ENCODE peak calls at places on chromosomes 4 and X, in eight cellular contexts. One of them, this sample, is unnamed.

GRCh38 chrX:141936080-141936479 is 32.4 kb downstream of the MAGEC1 start:
- DNase-seq in psoas muscle: no peak
- DNase-seq in CD4-positive, CD25-positive, alpha-beta regulatory T cell: no peak
- DNase-seq in upper lobe of right lung: no peak
- DNase-seq in AG09309: no peak
- DNase-seq in mesenchymal stem cell: no peak
- DNase-seq in astrocyte of the spinal cord: peak
- DNase-seq in CD8-positive, alpha-beta T cell: no peak
- DNase-seq in this sample: no peak

GRCh38 chrX:49844622-49845021 is 15.5 kb downstream of the PAGE4 start:
- DNase-seq in CD4-positive, CD25-positive, alpha-beta regulatory T cell: no peak
- DNase-seq in CD8-positive, alpha-beta T cell: no peak
- DNase-seq in upper lobe of right lung: no peak
- DNase-seq in mesenchymal stem cell: no peak
- DNase-seq in psoas muscle: no peak
- DNase-seq in AG09309: no peak
- DNase-seq in astrocyte of the spinal cord: no peak
- DNase-seq in this sample: no peak

GRCh38 chr4:37447886-37448285 is 203.3 kb downstream of the NWD2 start:
- DNase-seq in CD4-positive, CD25-positive, alpha-beta regulatory T cell: no peak
- DNase-seq in AG09309: no peak
- DNase-seq in psoas muscle: no peak
- DNase-seq in CD8-positive, alpha-beta T cell: no peak
- DNase-seq in astrocyte of the spinal cord: no peak
- DNase-seq in upper lobe of right lung: no peak
- DNase-seq in mesenchymal stem cell: no peak
- DNase-seq in this sample: no peak

GRCh38 chrX:100650841-100651240 is 6.8 kb downstream of the SRPX2 start:
- DNase-seq in upper lobe of right lung: no peak
- DNase-seq in AG09309: no peak
- DNase-seq in astrocyte of the spinal cord: no peak
- DNase-seq in psoas muscle: no peak
- DNase-seq in CD4-positive, CD25-positive, alpha-beta regulatory T cell: no peak
- DNase-seq in mesenchymal stem cell: peak
- DNase-seq in CD8-positive, alpha-beta T cell: no peak
- DNase-seq in this sample: no peak

GRCh38 chrX:43224496-43224895 is 431.6 kb upstream of the MAOA start:
- DNase-seq in CD8-positive, alpha-beta T cell: no peak
- DNase-seq in astrocyte of the spinal cord: no peak
- DNase-seq in AG09309: no peak
- DNase-seq in CD4-positive, CD25-positive, alpha-beta regulatory T cell: no peak
- DNase-seq in psoas muscle: no peak
- DNase-seq in mesenchymal stem cell: no peak
- DNase-seq in upper lobe of right lung: no peak
- DNase-seq in this sample: no peak

GRCh38 chr4:178306565-178306964 is 864.3 kb upstream of the AGA start:
- DNase-seq in CD4-positive, CD25-positive, alpha-beta regulatory T cell: no peak
- DNase-seq in psoas muscle: no peak
- DNase-seq in upper lobe of right lung: no peak
- DNase-seq in CD8-positive, alpha-beta T cell: no peak
- DNase-seq in astrocyte of the spinal cord: peak
- DNase-seq in AG09309: no peak
- DNase-seq in mesenchymal stem cell: peak
- DNase-seq in this sample: no peak

GRCh38 chr4:138573246-138573645 is 331.1 kb upstream of the SLC7A11 start:
- DNase-seq in CD8-positive, alpha-beta T cell: no peak
- DNase-seq in mesenchymal stem cell: no peak
- DNase-seq in upper lobe of right lung: no peak
- DNase-seq in AG09309: no peak
- DNase-seq in CD4-positive, CD25-positive, alpha-beta regulatory T cell: no peak
- DNase-seq in psoas muscle: no peak
- DNase-seq in astrocyte of the spinal cord: no peak
- DNase-seq in this sample: no peak

GRCh38 chr4:140739971-140740370 is 16.2 kb downstream of the TBC1D9 start:
- DNase-seq in CD4-positive, CD25-positive, alpha-beta regulatory T cell: no peak
- DNase-seq in astrocyte of the spinal cord: no peak
- DNase-seq in mesenchymal stem cell: no peak
- DNase-seq in AG09309: no peak
- DNase-seq in CD8-positive, alpha-beta T cell: no peak
- DNase-seq in psoas muscle: no peak
- DNase-seq in upper lobe of right lung: no peak
- DNase-seq in this sample: no peak

GRCh38 chr4:40357738-40358137 is 22.6 kb downstream of the CHRNA9 start:
- DNase-seq in astrocyte of the spinal cord: no peak
- DNase-seq in CD8-positive, alpha-beta T cell: no peak
- DNase-seq in upper lobe of right lung: no peak
- DNase-seq in mesenchymal stem cell: no peak
- DNase-seq in AG09309: no peak
- DNase-seq in psoas muscle: no peak
- DNase-seq in CD4-positive, CD25-positive, alpha-beta regulatory T cell: no peak
- DNase-seq in this sample: no peak

GRCh38 chr4:15753786-15754185 is 24.3 kb upstream of the CD38 start:
- DNase-seq in astrocyte of the spinal cord: no peak
- DNase-seq in psoas muscle: peak
- DNase-seq in AG09309: no peak
- DNase-seq in mesenchymal stem cell: peak
- DNase-seq in CD8-positive, alpha-beta T cell: no peak
- DNase-seq in CD4-positive, CD25-positive, alpha-beta regulatory T cell: no peak
- DNase-seq in upper lobe of right lung: no peak
- DNase-seq in this sample: peak

GRCh38 chrX:66163849-66164401 is at the start of gene HEPH:
- DNase-seq in psoas muscle: no peak
- DNase-seq in AG09309: peak
- DNase-seq in astrocyte of the spinal cord: peak
- DNase-seq in mesenchymal stem cell: peak
- DNase-seq in CD4-positive, CD25-positive, alpha-beta regulatory T cell: no peak
- DNase-seq in upper lobe of right lung: no peak
- DNase-seq in CD8-positive, alpha-beta T cell: no peak
- DNase-seq in this sample: no peak

GRCh38 chr4:113512880-113513279 is 248.7 kb downstream of the CAMK2D start:
- DNase-seq in CD4-positive, CD25-positive, alpha-beta regulatory T cell: no peak
- DNase-seq in astrocyte of the spinal cord: no peak
- DNase-seq in CD8-positive, alpha-beta T cell: no peak
- DNase-seq in upper lobe of right lung: no peak
- DNase-seq in AG09309: no peak
- DNase-seq in mesenchymal stem cell: no peak
- DNase-seq in psoas muscle: no peak
- DNase-seq in this sample: no peak

GRCh38 chrX:150007356-150007755 is 69.1 kb upstream of the EOLA2 start:
- DNase-seq in astrocyte of the spinal cord: no peak
- DNase-seq in upper lobe of right lung: no peak
- DNase-seq in AG09309: no peak
- DNase-seq in CD4-positive, CD25-positive, alpha-beta regulatory T cell: no peak
- DNase-seq in CD8-positive, alpha-beta T cell: no peak
- DNase-seq in psoas muscle: no peak
- DNase-seq in mesenchymal stem cell: peak
- DNase-seq in this sample: peak

GRCh38 chr4:47238697-47239096 is 207.3 kb downstream of the GABRB1 start:
- DNase-seq in CD8-positive, alpha-beta T cell: no peak
- DNase-seq in psoas muscle: no peak
- DNase-seq in upper lobe of right lung: no peak
- DNase-seq in mesenchymal stem cell: no peak
- DNase-seq in CD4-positive, CD25-positive, alpha-beta regulatory T cell: no peak
- DNase-seq in AG09309: no peak
- DNase-seq in astrocyte of the spinal cord: no peak
- DNase-seq in this sample: no peak

GRCh38 chr4:6990661-6991060 is 52.5 kb upstream of the TADA2B start:
- DNase-seq in upper lobe of right lung: no peak
- DNase-seq in CD4-positive, CD25-positive, alpha-beta regulatory T cell: no peak
- DNase-seq in psoas muscle: no peak
- DNase-seq in mesenchymal stem cell: no peak
- DNase-seq in astrocyte of the spinal cord: no peak
- DNase-seq in AG09309: no peak
- DNase-seq in CD8-positive, alpha-beta T cell: no peak
- DNase-seq in this sample: no peak

GRCh38 chr4:23923141-23923540 is 33.3 kb upstream of the PPARGC1A start:
- DNase-seq in astrocyte of the spinal cord: no peak
- DNase-seq in mesenchymal stem cell: no peak
- DNase-seq in CD8-positive, alpha-beta T cell: no peak
- DNase-seq in CD4-positive, CD25-positive, alpha-beta regulatory T cell: no peak
- DNase-seq in psoas muscle: no peak
- DNase-seq in AG09309: no peak
- DNase-seq in upper lobe of right lung: no peak
- DNase-seq in this sample: no peak

GRCh38 chrX:133402042-133402453 is 13.2 kb downstream of the GPC4 start:
- DNase-seq in CD8-positive, alpha-beta T cell: no peak
- DNase-seq in psoas muscle: no peak
- DNase-seq in CD4-positive, CD25-positive, alpha-beta regulatory T cell: no peak
- DNase-seq in mesenchymal stem cell: peak
- DNase-seq in upper lobe of right lung: no peak
- DNase-seq in AG09309: no peak
- DNase-seq in astrocyte of the spinal cord: peak
- DNase-seq in this sample: no peak

GRCh38 chr4:121898150-121898549 is 27.9 kb upstream of the BBS7 start:
- DNase-seq in mesenchymal stem cell: no peak
- DNase-seq in CD8-positive, alpha-beta T cell: peak
- DNase-seq in psoas muscle: no peak
- DNase-seq in AG09309: no peak
- DNase-seq in astrocyte of the spinal cord: no peak
- DNase-seq in upper lobe of right lung: no peak
- DNase-seq in CD4-positive, CD25-positive, alpha-beta regulatory T cell: no peak
- DNase-seq in this sample: no peak

GRCh38 chrX:19912-20571 is 261.1 kb upstream of the PLCXD1 start:
- DNase-seq in upper lobe of right lung: no peak
- DNase-seq in CD8-positive, alpha-beta T cell: no peak
- DNase-seq in CD4-positive, CD25-positive, alpha-beta regulatory T cell: peak
- DNase-seq in psoas muscle: no peak
- DNase-seq in mesenchymal stem cell: peak
- DNase-seq in AG09309: no peak
- DNase-seq in astrocyte of the spinal cord: peak
- DNase-seq in this sample: no peak
- H3K4me3 ChIP-seq in upper lobe of right lung: no peak
- H3K4me3 ChIP-seq in CD8-positive, alpha-beta T cell: no peak
- H3K4me3 ChIP-seq in CD4-positive, CD25-positive, alpha-beta regulatory T cell: no peak
- H3K4me3 ChIP-seq in psoas muscle: peak
- H3K4me3 ChIP-seq in mesenchymal stem cell: peak
- H3K4me3 ChIP-seq in AG09309: peak
- H3K4me3 ChIP-seq in astrocyte of the spinal cord: peak
- H3K4me3 ChIP-seq in this sample: no peak

DNA sequence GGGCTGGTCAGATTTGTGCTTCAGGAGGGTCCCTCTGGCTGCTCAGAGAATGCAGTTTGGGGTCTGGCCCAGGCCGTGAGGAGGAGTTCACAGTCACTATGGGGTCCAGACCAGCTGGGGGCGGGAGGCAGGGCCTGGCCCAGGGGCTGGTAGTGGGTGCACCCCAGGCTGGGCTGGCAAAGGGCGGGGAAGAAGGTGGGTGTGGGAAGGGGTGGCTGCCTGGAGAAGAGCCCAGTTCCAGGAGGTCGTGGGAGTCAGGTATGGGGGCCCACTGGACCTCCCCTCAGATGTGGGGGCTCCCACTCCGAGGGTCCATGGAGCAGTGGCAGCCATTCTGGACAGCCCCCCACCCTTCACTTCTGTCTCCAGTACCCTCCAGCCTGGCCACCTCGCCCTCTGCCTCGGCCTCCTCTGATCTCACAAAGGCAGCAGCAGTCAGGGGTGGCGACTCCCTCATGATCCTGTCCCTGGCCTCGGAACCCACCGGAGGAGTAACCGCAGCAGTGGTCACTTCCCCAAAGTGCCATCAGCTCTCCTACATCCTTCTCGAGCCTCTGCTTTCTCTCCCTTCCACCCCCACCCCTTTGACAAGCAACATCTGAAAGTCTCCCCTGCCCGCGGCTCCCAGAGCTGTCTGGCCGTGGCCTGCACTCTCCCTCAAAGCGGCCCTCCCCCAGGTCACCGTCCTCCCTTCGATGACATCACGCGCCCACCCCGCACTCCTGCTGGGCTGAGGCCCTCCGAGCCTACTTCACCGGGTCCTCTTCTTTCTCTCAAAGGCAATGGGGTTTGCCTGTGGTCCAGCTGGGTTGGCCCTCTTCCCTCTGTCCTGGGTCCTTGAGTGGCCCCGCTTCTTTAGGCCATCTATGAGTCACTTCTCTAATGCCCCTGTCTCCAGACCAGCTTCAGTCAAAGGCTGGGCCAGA is 1.7 kb upstream of the SLC6A8 start:
- DNase-seq in CD8-positive, alpha-beta T cell: no peak
- DNase-seq in mesenchymal stem cell: no peak
- DNase-seq in upper lobe of right lung: peak
- DNase-seq in psoas muscle: peak
- DNase-seq in CD4-positive, CD25-positive, alpha-beta regulatory T cell: no peak
- DNase-seq in AG09309: no peak
- DNase-seq in astrocyte of the spinal cord: no peak
- DNase-seq in this sample: no peak
- H3K4me3 ChIP-seq in CD8-positive, alpha-beta T cell: no peak
- H3K4me3 ChIP-seq in mesenchymal stem cell: no peak
- H3K4me3 ChIP-seq in upper lobe of right lung: no peak
- H3K4me3 ChIP-seq in psoas muscle: no peak
- H3K4me3 ChIP-seq in CD4-positive, CD25-positive, alpha-beta regulatory T cell: no peak
- H3K4me3 ChIP-seq in AG09309: no peak
- H3K4me3 ChIP-seq in astrocyte of the spinal cord: no peak
- H3K4me3 ChIP-seq in this sample: no peak

GRCh38 chr4:129342820-129343219 is 246.9 kb downstream of the C4orf33 start:
- DNase-seq in upper lobe of right lung: no peak
- DNase-seq in mesenchymal stem cell: peak
- DNase-seq in CD8-positive, alpha-beta T cell: no peak
- DNase-seq in astrocyte of the spinal cord: peak
- DNase-seq in CD4-positive, CD25-positive, alpha-beta regulatory T cell: no peak
- DNase-seq in AG09309: peak
- DNase-seq in psoas muscle: no peak
- DNase-seq in this sample: peak

GRCh38 chr4:129345680-129346079 is 249.7 kb downstream of the C4orf33 start:
- DNase-seq in mesenchymal stem cell: no peak
- DNase-seq in astrocyte of the spinal cord: no peak
- DNase-seq in upper lobe of right lung: no peak
- DNase-seq in CD4-positive, CD25-positive, alpha-beta regulatory T cell: no peak
- DNase-seq in psoas muscle: no peak
- DNase-seq in AG09309: no peak
- DNase-seq in CD8-positive, alpha-beta T cell: no peak
- DNase-seq in this sample: no peak

GRCh38 chr4:129346760-129347159 is 250.8 kb downstream of the C4orf33 start:
- DNase-seq in astrocyte of the spinal cord: no peak
- DNase-seq in AG09309: no peak
- DNase-seq in upper lobe of right lung: no peak
- DNase-seq in CD8-positive, alpha-beta T cell: no peak
- DNase-seq in psoas muscle: no peak
- DNase-seq in mesenchymal stem cell: no peak
- DNase-seq in CD4-positive, CD25-positive, alpha-beta regulatory T cell: no peak
- DNase-seq in this sample: no peak

GRCh38 chr4:129344058-129344457 is 248.1 kb downstream of the C4orf33 start:
- DNase-seq in upper lobe of right lung: no peak
- DNase-seq in psoas muscle: no peak
- DNase-seq in CD4-positive, CD25-positive, alpha-beta regulatory T cell: no peak
- DNase-seq in astrocyte of the spinal cord: peak
- DNase-seq in AG09309: no peak
- DNase-seq in CD8-positive, alpha-beta T cell: no peak
- DNase-seq in mesenchymal stem cell: peak
- DNase-seq in this sample: peak
- H3K4me3 ChIP-seq in upper lobe of right lung: no peak
- H3K4me3 ChIP-seq in psoas muscle: no peak
- H3K4me3 ChIP-seq in CD4-positive, CD25-positive, alpha-beta regulatory T cell: no peak
- H3K4me3 ChIP-seq in astrocyte of the spinal cord: no peak
- H3K4me3 ChIP-seq in AG09309: no peak
- H3K4me3 ChIP-seq in CD8-positive, alpha-beta T cell: no peak
- H3K4me3 ChIP-seq in mesenchymal stem cell: no peak
- H3K4me3 ChIP-seq in this sample: no peak

DNA sequence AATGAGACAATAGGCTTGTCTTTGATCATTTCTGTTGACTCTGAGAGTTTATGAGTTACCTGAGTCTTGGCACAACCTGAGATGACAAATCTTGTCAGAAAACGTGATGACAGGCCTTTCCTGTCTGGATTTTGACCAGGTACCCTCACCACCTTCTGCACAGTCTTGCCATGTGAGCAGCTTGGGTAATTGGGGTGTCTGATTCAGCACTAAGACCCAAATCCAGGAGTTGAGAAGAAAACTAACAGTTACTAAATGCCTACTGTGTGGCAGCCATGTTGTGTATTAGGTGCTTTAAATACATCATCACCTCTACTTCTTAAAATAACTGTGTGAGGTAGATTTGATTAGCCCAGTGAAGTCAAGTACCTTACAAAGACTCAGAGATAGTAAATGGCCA is 2.7 kb downstream of the EREG start:
- DNase-seq in mesenchymal stem cell: no peak
- DNase-seq in upper lobe of right lung: no peak
- DNase-seq in psoas muscle: no peak
- DNase-seq in CD8-positive, alpha-beta T cell: no peak
- DNase-seq in CD4-positive, CD25-positive, alpha-beta regulatory T cell: no peak
- DNase-seq in AG09309: no peak
- DNase-seq in astrocyte of the spinal cord: no peak
- DNase-seq in this sample: no peak
- H3K4me3 ChIP-seq in mesenchymal stem cell: no peak
- H3K4me3 ChIP-seq in upper lobe of right lung: no peak
- H3K4me3 ChIP-seq in psoas muscle: no peak
- H3K4me3 ChIP-seq in CD8-positive, alpha-beta T cell: no peak
- H3K4me3 ChIP-seq in CD4-positive, CD25-positive, alpha-beta regulatory T cell: no peak
- H3K4me3 ChIP-seq in AG09309: no peak
- H3K4me3 ChIP-seq in astrocyte of the spinal cord: no peak
- H3K4me3 ChIP-seq in this sample: no peak